ENCODE peak calls at places on chromosomes 4 and X, in four cellular contexts. One of them, this sample, is unnamed.

GRCh38 chr4:158777423-158777822 is 8.6 kb downstream of the FNIP2 start:
- DNase-seq in activated CD8-positive, alpha-beta memory T cell treated with anti-CD3 and anti-CD28 coated beads, Interleukin-2, amount 50 U/mL, for 4 hours: no peak
- DNase-seq in stimulated activated CD8-positive, alpha-beta memory T cell treated with anti-CD3 and anti-CD28 coated beads, Interleukin-2, amount 100 ng/mL, for 48 hours: no peak
- DNase-seq in GM13977: no peak
- DNase-seq in this sample: no peak

GRCh38 chr4:86300516-86300915 is 59.3 kb downstream of the MAPK10 start:
- DNase-seq in GM13977: no peak
- DNase-seq in activated CD8-positive, alpha-beta memory T cell treated with anti-CD3 and anti-CD28 coated beads, Interleukin-2, amount 50 U/mL, for 4 hours: no peak
- DNase-seq in stimulated activated CD8-positive, alpha-beta memory T cell treated with anti-CD3 and anti-CD28 coated beads, Interleukin-2, amount 100 ng/mL, for 48 hours: no peak
- DNase-seq in this sample: no peak

GRCh38 chrX:24146283-24146865 is 3.2 kb upstream of the ZFX start:
- DNase-seq in GM13977: peak
- DNase-seq in stimulated activated CD8-positive, alpha-beta memory T cell treated with anti-CD3 and anti-CD28 coated beads, Interleukin-2, amount 100 ng/mL, for 48 hours: no peak
- DNase-seq in activated CD8-positive, alpha-beta memory T cell treated with anti-CD3 and anti-CD28 coated beads, Interleukin-2, amount 50 U/mL, for 4 hours: no peak
- DNase-seq in this sample: no peak

GRCh38 chrX:118727686-118728339 is 407 bp downstream of the IL13RA1 start:
- DNase-seq in activated CD8-positive, alpha-beta memory T cell treated with anti-CD3 and anti-CD28 coated beads, Interleukin-2, amount 50 U/mL, for 4 hours: no peak
- DNase-seq in GM13977: no peak
- DNase-seq in stimulated activated CD8-positive, alpha-beta memory T cell treated with anti-CD3 and anti-CD28 coated beads, Interleukin-2, amount 100 ng/mL, for 48 hours: no peak
- DNase-seq in this sample: peak

GRCh38 chrX:41720125-41720780 is 3.7 kb upstream of the GPR82 start:
- DNase-seq in GM13977: peak
- DNase-seq in stimulated activated CD8-positive, alpha-beta memory T cell treated with anti-CD3 and anti-CD28 coated beads, Interleukin-2, amount 100 ng/mL, for 48 hours: peak
- DNase-seq in activated CD8-positive, alpha-beta memory T cell treated with anti-CD3 and anti-CD28 coated beads, Interleukin-2, amount 50 U/mL, for 4 hours: peak
- DNase-seq in this sample: no peak

GRCh38 chr4:40306203-40306602 is 28.9 kb upstream of the CHRNA9 start:
- DNase-seq in activated CD8-positive, alpha-beta memory T cell treated with anti-CD3 and anti-CD28 coated beads, Interleukin-2, amount 50 U/mL, for 4 hours: no peak
- DNase-seq in GM13977: no peak
- DNase-seq in stimulated activated CD8-positive, alpha-beta memory T cell treated with anti-CD3 and anti-CD28 coated beads, Interleukin-2, amount 100 ng/mL, for 48 hours: no peak
- DNase-seq in this sample: no peak

GRCh38 chr4:244471-244870 is 60.8 kb downstream of the ZNF732 start:
- DNase-seq in GM13977: peak
- DNase-seq in stimulated activated CD8-positive, alpha-beta memory T cell treated with anti-CD3 and anti-CD28 coated beads, Interleukin-2, amount 100 ng/mL, for 48 hours: peak
- DNase-seq in activated CD8-positive, alpha-beta memory T cell treated with anti-CD3 and anti-CD28 coated beads, Interleukin-2, amount 50 U/mL, for 4 hours: peak
- DNase-seq in this sample: no peak

GRCh38 chr4:1061747-1062146 is 50.3 kb downstream of the FGFRL1 start:
- DNase-seq in stimulated activated CD8-positive, alpha-beta memory T cell treated with anti-CD3 and anti-CD28 coated beads, Interleukin-2, amount 100 ng/mL, for 48 hours: no peak
- DNase-seq in GM13977: no peak
- DNase-seq in activated CD8-positive, alpha-beta memory T cell treated with anti-CD3 and anti-CD28 coated beads, Interleukin-2, amount 50 U/mL, for 4 hours: no peak
- DNase-seq in this sample: no peak

GRCh38 chrX:31603411-31604120 is 531.7 kb upstream of the FTHL17 start:
- DNase-seq in activated CD8-positive, alpha-beta memory T cell treated with anti-CD3 and anti-CD28 coated beads, Interleukin-2, amount 50 U/mL, for 4 hours: no peak
- DNase-seq in GM13977: no peak
- DNase-seq in stimulated activated CD8-positive, alpha-beta memory T cell treated with anti-CD3 and anti-CD28 coated beads, Interleukin-2, amount 100 ng/mL, for 48 hours: no peak
- DNase-seq in this sample: no peak

GRCh38 chr4:72467633-72468032 is 101.4 kb downstream of the ADAMTS3 start:
- DNase-seq in activated CD8-positive, alpha-beta memory T cell treated with anti-CD3 and anti-CD28 coated beads, Interleukin-2, amount 50 U/mL, for 4 hours: no peak
- DNase-seq in stimulated activated CD8-positive, alpha-beta memory T cell treated with anti-CD3 and anti-CD28 coated beads, Interleukin-2, amount 100 ng/mL, for 48 hours: no peak
- DNase-seq in GM13977: no peak
- DNase-seq in this sample: no peak

GRCh38 chr4:138859249-138859648 is 156.3 kb upstream of the NOCT start:
- DNase-seq in GM13977: no peak
- DNase-seq in stimulated activated CD8-positive, alpha-beta memory T cell treated with anti-CD3 and anti-CD28 coated beads, Interleukin-2, amount 100 ng/mL, for 48 hours: no peak
- DNase-seq in activated CD8-positive, alpha-beta memory T cell treated with anti-CD3 and anti-CD28 coated beads, Interleukin-2, amount 50 U/mL, for 4 hours: no peak
- DNase-seq in this sample: no peak

GRCh38 chrX:39397561-39398200 is 596.4 kb downstream of the MID1IP1 start:
- DNase-seq in activated CD8-positive, alpha-beta memory T cell treated with anti-CD3 and anti-CD28 coated beads, Interleukin-2, amount 50 U/mL, for 4 hours: no peak
- DNase-seq in stimulated activated CD8-positive, alpha-beta memory T cell treated with anti-CD3 and anti-CD28 coated beads, Interleukin-2, amount 100 ng/mL, for 48 hours: no peak
- DNase-seq in GM13977: no peak
- DNase-seq in this sample: no peak

GRCh38 chr4:169315530-169316306 is 45.0 kb upstream of the SH3RF1 start:
- DNase-seq in GM13977: no peak
- DNase-seq in stimulated activated CD8-positive, alpha-beta memory T cell treated with anti-CD3 and anti-CD28 coated beads, Interleukin-2, amount 100 ng/mL, for 48 hours: no peak
- DNase-seq in activated CD8-positive, alpha-beta memory T cell treated with anti-CD3 and anti-CD28 coated beads, Interleukin-2, amount 50 U/mL, for 4 hours: no peak
- DNase-seq in this sample: no peak

GRCh38 chr4:3612934-3613333 is 80.7 kb upstream of the LRPAP1 start:
- DNase-seq in stimulated activated CD8-positive, alpha-beta memory T cell treated with anti-CD3 and anti-CD28 coated beads, Interleukin-2, amount 100 ng/mL, for 48 hours: no peak
- DNase-seq in GM13977: no peak
- DNase-seq in activated CD8-positive, alpha-beta memory T cell treated with anti-CD3 and anti-CD28 coated beads, Interleukin-2, amount 50 U/mL, for 4 hours: no peak
- DNase-seq in this sample: no peak

GRCh38 chr4:20273793-20274192 is 22.1 kb downstream of the SLIT2 start:
- DNase-seq in stimulated activated CD8-positive, alpha-beta memory T cell treated with anti-CD3 and anti-CD28 coated beads, Interleukin-2, amount 100 ng/mL, for 48 hours: no peak
- DNase-seq in activated CD8-positive, alpha-beta memory T cell treated with anti-CD3 and anti-CD28 coated beads, Interleukin-2, amount 50 U/mL, for 4 hours: no peak
- DNase-seq in GM13977: no peak
- DNase-seq in this sample: no peak

GRCh38 chrX:51641421-51642021 is 22.8 kb upstream of the CENPVL3 start:
- DNase-seq in activated CD8-positive, alpha-beta memory T cell treated with anti-CD3 and anti-CD28 coated beads, Interleukin-2, amount 50 U/mL, for 4 hours: no peak
- DNase-seq in GM13977: peak
- DNase-seq in stimulated activated CD8-positive, alpha-beta memory T cell treated with anti-CD3 and anti-CD28 coated beads, Interleukin-2, amount 100 ng/mL, for 48 hours: no peak
- DNase-seq in this sample: no peak

GRCh38 chrX:84634201-84634782 is 132.0 kb upstream of the HDX start:
- DNase-seq in stimulated activated CD8-positive, alpha-beta memory T cell treated with anti-CD3 and anti-CD28 coated beads, Interleukin-2, amount 100 ng/mL, for 48 hours: no peak
- DNase-seq in GM13977: no peak
- DNase-seq in activated CD8-positive, alpha-beta memory T cell treated with anti-CD3 and anti-CD28 coated beads, Interleukin-2, amount 50 U/mL, for 4 hours: no peak
- DNase-seq in this sample: no peak

GRCh38 chr4:83010111-83010521 is 507 bp downstream of the LIN54 start:
- DNase-seq in stimulated activated CD8-positive, alpha-beta memory T cell treated with anti-CD3 and anti-CD28 coated beads, Interleukin-2, amount 100 ng/mL, for 48 hours: no peak
- DNase-seq in GM13977: peak
- DNase-seq in activated CD8-positive, alpha-beta memory T cell treated with anti-CD3 and anti-CD28 coated beads, Interleukin-2, amount 50 U/mL, for 4 hours: no peak
- DNase-seq in this sample: no peak

GRCh38 chrX:48737940-48738339 is 23.6 kb upstream of the GLOD5 start:
- DNase-seq in stimulated activated CD8-positive, alpha-beta memory T cell treated with anti-CD3 and anti-CD28 coated beads, Interleukin-2, amount 100 ng/mL, for 48 hours: no peak
- DNase-seq in GM13977: no peak
- DNase-seq in activated CD8-positive, alpha-beta memory T cell treated with anti-CD3 and anti-CD28 coated beads, Interleukin-2, amount 50 U/mL, for 4 hours: no peak
- DNase-seq in this sample: no peak

GRCh38 chr4:4430492-4431195 is 43.7 kb downstream of the NSG1 start:
- DNase-seq in GM13977: peak
- DNase-seq in stimulated activated CD8-positive, alpha-beta memory T cell treated with anti-CD3 and anti-CD28 coated beads, Interleukin-2, amount 100 ng/mL, for 48 hours: peak
- DNase-seq in activated CD8-positive, alpha-beta memory T cell treated with anti-CD3 and anti-CD28 coated beads, Interleukin-2, amount 50 U/mL, for 4 hours: peak
- DNase-seq in this sample: no peak

GRCh38 chrX:152915541-152916241 is 17.8 kb downstream of the ZNF185 start:
- DNase-seq in stimulated activated CD8-positive, alpha-beta memory T cell treated with anti-CD3 and anti-CD28 coated beads, Interleukin-2, amount 100 ng/mL, for 48 hours: no peak
- DNase-seq in GM13977: peak
- DNase-seq in activated CD8-positive, alpha-beta memory T cell treated with anti-CD3 and anti-CD28 coated beads, Interleukin-2, amount 50 U/mL, for 4 hours: no peak
- DNase-seq in this sample: peak

GRCh38 chr4:70969076-70969475 is 24.4 kb upstream of the DCK start:
- DNase-seq in GM13977: no peak
- DNase-seq in activated CD8-positive, alpha-beta memory T cell treated with anti-CD3 and anti-CD28 coated beads, Interleukin-2, amount 50 U/mL, for 4 hours: no peak
- DNase-seq in stimulated activated CD8-positive, alpha-beta memory T cell treated with anti-CD3 and anti-CD28 coated beads, Interleukin-2, amount 100 ng/mL, for 48 hours: no peak
- DNase-seq in this sample: no peak

GRCh38 chrX:72366178-72366577 is 60.5 kb upstream of the CITED1 start:
- DNase-seq in stimulated activated CD8-positive, alpha-beta memory T cell treated with anti-CD3 and anti-CD28 coated beads, Interleukin-2, amount 100 ng/mL, for 48 hours: no peak
- DNase-seq in GM13977: no peak
- DNase-seq in activated CD8-positive, alpha-beta memory T cell treated with anti-CD3 and anti-CD28 coated beads, Interleukin-2, amount 50 U/mL, for 4 hours: no peak
- DNase-seq in this sample: no peak

GRCh38 chr4:151260526-151260925 is 16.4 kb upstream of the PRSS48 start:
- DNase-seq in GM13977: no peak
- DNase-seq in activated CD8-positive, alpha-beta memory T cell treated with anti-CD3 and anti-CD28 coated beads, Interleukin-2, amount 50 U/mL, for 4 hours: no peak
- DNase-seq in stimulated activated CD8-positive, alpha-beta memory T cell treated with anti-CD3 and anti-CD28 coated beads, Interleukin-2, amount 100 ng/mL, for 48 hours: no peak
- DNase-seq in this sample: no peak

GRCh38 chr4:102519925-102520324 is 18.8 kb downstream of the NFKB1 start:
- DNase-seq in activated CD8-positive, alpha-beta memory T cell treated with anti-CD3 and anti-CD28 coated beads, Interleukin-2, amount 50 U/mL, for 4 hours: no peak
- DNase-seq in GM13977: no peak
- DNase-seq in stimulated activated CD8-positive, alpha-beta memory T cell treated with anti-CD3 and anti-CD28 coated beads, Interleukin-2, amount 100 ng/mL, for 48 hours: no peak
- DNase-seq in this sample: no peak

GRCh38 chr4:78601013-78601412 is 49.4 kb downstream of the ANXA3 start:
- DNase-seq in GM13977: peak
- DNase-seq in activated CD8-positive, alpha-beta memory T cell treated with anti-CD3 and anti-CD28 coated beads, Interleukin-2, amount 50 U/mL, for 4 hours: no peak
- DNase-seq in stimulated activated CD8-positive, alpha-beta memory T cell treated with anti-CD3 and anti-CD28 coated beads, Interleukin-2, amount 100 ng/mL, for 48 hours: no peak
- DNase-seq in this sample: no peak

GRCh38 chrX:40644821-40645358 is 2.5 kb downstream of the CXorf38 start:
- DNase-seq in activated CD8-positive, alpha-beta memory T cell treated with anti-CD3 and anti-CD28 coated beads, Interleukin-2, amount 50 U/mL, for 4 hours: peak
- DNase-seq in stimulated activated CD8-positive, alpha-beta memory T cell treated with anti-CD3 and anti-CD28 coated beads, Interleukin-2, amount 100 ng/mL, for 48 hours: peak
- DNase-seq in GM13977: peak
- DNase-seq in this sample: peak

GRCh38 chrX:56813318-56813837 is 84.3 kb downstream of the NBDY start:
- DNase-seq in activated CD8-positive, alpha-beta memory T cell treated with anti-CD3 and anti-CD28 coated beads, Interleukin-2, amount 50 U/mL, for 4 hours: peak
- DNase-seq in GM13977: peak
- DNase-seq in stimulated activated CD8-positive, alpha-beta memory T cell treated with anti-CD3 and anti-CD28 coated beads, Interleukin-2, amount 100 ng/mL, for 48 hours: no peak
- DNase-seq in this sample: no peak

This sample was measured in left ventricle myocardium inferior.